ENCODE peak calls at places on chromosomes 7 and 10, in four cellular contexts. B, G, Z and I are unnamed samples.

GRCh38 chr7:155198901-155199845 is 98.5 kb upstream of the INSIG1 start:
- DNase-seq in B (peak), G (no peak), Z (no peak), I (no peak)

GRCh38 chr10:62692085-62692484 is 112.4 kb upstream of the ADO start:
- DNase-seq in B (no peak), G (no peak), Z (no peak), I (no peak)

GRCh38 chr7:91306266-91306665 is 42.0 kb downstream of the FZD1 start:
- DNase-seq in B (no peak), G (no peak), Z (no peak), I (no peak)

GRCh38 chr10:3770611-3771110 is 14.3 kb downstream of the KLF6 start:
- DNase-seq in B (no peak), G (no peak), Z (no peak), I (no peak)

GRCh38 chr10:124697837-124698559 is 46.2 kb downstream of the FAM53B start:
- DNase-seq in B (peak), G (no peak), Z (no peak), I (no peak)

GRCh38 chr7:101104799-101105198 is 19.5 kb downstream of the TRIM56 start:
- DNase-seq in B (no peak), G (no peak), Z (no peak), I (no peak)

GRCh38 chr10:17747883-17748550 is 4.0 kb upstream of the TMEM236 start:
- DNase-seq in B (no peak), G (peak), Z (no peak), I (no peak)

GRCh38 chr7:15874774-15875173 is 188.3 kb upstream of the MEOX2 start:
- DNase-seq in B (no peak), G (no peak), Z (no peak), I (no peak)

GRCh38 chr7:140137078-140137477 is 39.7 kb downstream of the KDM7A start:
- DNase-seq in B (no peak), G (no peak), Z (no peak), I (no peak)

GRCh38 chr10:87691515-87692070 is 31.9 kb downstream of the PAPSS2 start:
- DNase-seq in B (no peak), G (no peak), Z (peak), I (no peak)

GRCh38 chr10:79413196-79413595 is 32.2 kb downstream of the ZCCHC24 start:
- DNase-seq in B (no peak), G (no peak), Z (peak), I (no peak)

GRCh38 chr7:105945848-105946247 is 17.2 kb upstream of the CDHR3 start:
- DNase-seq in B (no peak), G (no peak), Z (no peak), I (no peak)

GRCh38 chr7:149456770-149457421 is 4.0 kb downstream of the ZNF777 start:
- DNase-seq in B (no peak), G (no peak), Z (no peak), I (no peak)

GRCh38 chr7:95357623-95358022 is 33.3 kb upstream of the PON1 start:
- DNase-seq in B (no peak), G (peak), Z (no peak), I (no peak)

GRCh38 chr10:12656518-12657142 is 307.3 kb downstream of the CAMK1D start:
- DNase-seq in B (peak), G (peak), Z (peak), I (no peak)

GRCh38 chr10:59336632-59337031 is 25.7 kb downstream of the FAM13C start:
- DNase-seq in B (no peak), G (no peak), Z (no peak), I (no peak)

GRCh38 chr10:77530011-77530410 is 107.6 kb downstream of the KCNMA1 start:
- DNase-seq in B (no peak), G (no peak), Z (no peak), I (no peak)

GRCh38 chr10:120493411-120494312 is 36.6 kb downstream of the PLPP4 start:
- DNase-seq in B (no peak), G (no peak), Z (no peak), I (peak)

GRCh38 chr10:79180619-79181221 is 112.0 kb downstream of the ZMIZ1 start:
- DNase-seq in B (no peak), G (no peak), Z (no peak), I (no peak)

GRCh38 chr10:60238408-60239100 is 151.1 kb downstream of the ANK3 start:
- DNase-seq in B (peak), G (no peak), Z (peak), I (peak)

GRCh38 chr10:100872034-100872791 is 40.5 kb upstream of the SLF2 start:
- DNase-seq in B (peak), G (no peak), Z (peak), I (no peak)

GRCh38 chr10:116417821-116418220 is 9.8 kb upstream of the PNLIPRP3 start:
- DNase-seq in B (no peak), G (no peak), Z (no peak), I (no peak)

GRCh38 chr10:878333-878753 is 53.2 kb downstream of the LARP4B start:
- DNase-seq in B (no peak), G (no peak), Z (no peak), I (no peak)

GRCh38 chr10:12847361-12847975 is 154.0 kb downstream of the CCDC3 start:
- DNase-seq in B (no peak), G (no peak), Z (peak), I (no peak)

GRCh38 chr10:62165803-62166202 is 102.8 kb downstream of the RTKN2 start:
- DNase-seq in B (no peak), G (no peak), Z (no peak), I (no peak)

GRCh38 chr10:69801434-69802315 is at the start of gene COL13A1:
- DNase-seq in B (peak), G (no peak), Z (no peak), I (no peak)

GRCh38 chr10:45000138-45000763 is 472 bp upstream of the ZNF22 start:
- DNase-seq in B (no peak), G (no peak), Z (no peak), I (no peak)

GRCh38 chr10:27742926-27743735 is 2.5 kb downstream of the MKX start:
- DNase-seq in B (no peak), G (no peak), Z (no peak), I (no peak)

GRCh38 chr7:157434701-157435100 is 97.9 kb downstream of the DNAJB6 start:
- DNase-seq in B (no peak), G (no peak), Z (no peak), I (no peak)

GRCh38 chr10:70378122-70378521 is 4.3 kb downstream of the LRRC20 start:
- DNase-seq in B (peak), G (no peak), Z (no peak), I (no peak)

GRCh38 chr7:149261321-149261828 is 621 bp upstream of the ZNF783 start:
- DNase-seq in B (no peak), G (no peak), Z (no peak), I (no peak)

GRCh38 chr10:6607778-6608177 is 27.7 kb upstream of the PRKCQ start:
- DNase-seq in B (no peak), G (no peak), Z (no peak), I (no peak)

GRCh38 chr10:54402576-54402975 is 398.5 kb downstream of the PCDH15 start:
- DNase-seq in B (no peak), G (peak), Z (no peak), I (no peak)

GRCh38 chr7:56810466-56810865 is 321.8 kb downstream of the ZNF479 start:
- DNase-seq in B (no peak), G (no peak), Z (no peak), I (no peak)

GRCh38 chr10:124231188-124232135 is 138.1 kb upstream of the CHST15 start:
- DNase-seq in B (no peak), G (no peak), Z (no peak), I (no peak)

DNA sequence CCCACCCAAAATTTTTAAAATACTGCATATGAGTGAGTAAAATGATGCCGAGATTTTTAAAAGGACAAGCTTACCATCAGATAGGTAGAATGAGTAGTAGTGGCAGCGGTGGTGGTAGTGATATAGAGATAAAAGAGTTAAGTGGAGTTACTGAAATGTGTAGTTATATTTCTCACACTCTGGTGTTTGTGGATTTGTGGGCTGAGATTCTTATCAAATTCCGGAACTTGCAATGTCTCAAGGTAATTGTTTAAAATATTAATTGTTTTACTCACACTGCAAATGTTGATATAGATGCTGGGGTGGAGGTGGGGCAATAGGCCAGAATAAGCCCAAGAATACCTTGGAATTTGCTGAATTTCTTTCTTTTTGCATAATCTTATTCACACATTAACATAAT is 12.8 kb upstream of the SGMS1 start:
- DNase-seq in B (no peak), G (no peak), Z (no peak), I (no peak)
- TF ChIP-seq CHD4 in B (no peak), G (no peak), Z (no peak), I (no peak)

GRCh38 chr7:142301299-142301698 is 43.4 kb upstream of the PRSS58 start:
- DNase-seq in B (no peak), G (no peak), Z (no peak), I (no peak)
- TF ChIP-seq CHD4 in B (no peak), G (no peak), Z (no peak), I (no peak)

GRCh38 chr7:70872188-70872587 is 259.8 kb upstream of the GALNT17 start:
- DNase-seq in B (no peak), G (no peak), Z (no peak), I (no peak)
- TF ChIP-seq CHD4 in B (no peak), G (no peak), Z (no peak), I (no peak)

GRCh38 chr7:107934991-107935770 is 44.2 kb downstream of the DLD start:
- DNase-seq in B (no peak), G (no peak), Z (no peak), I (no peak)
- TF ChIP-seq CHD4 in B (no peak), G (no peak), Z (no peak), I (no peak)

GRCh38 chr10:95698415-95698814 is 4.7 kb upstream of the TCTN3 start:
- DNase-seq in B (no peak), G (no peak), Z (no peak), I (no peak)

GRCh38 chr10:95694665-95695064 is 938 bp upstream of the TCTN3 start:
- DNase-seq in B (no peak), G (no peak), Z (no peak), I (no peak)

GRCh38 chr10:95693331-95693667 is 428 bp downstream of the TCTN3 start:
- DNase-seq in B (no peak), G (no peak), Z (no peak), I (no peak)

GRCh38 chr10:95693668-95694534 is at the start of gene TCTN3:
- DNase-seq in B (peak), G (peak), Z (peak), I (peak)

DNA sequence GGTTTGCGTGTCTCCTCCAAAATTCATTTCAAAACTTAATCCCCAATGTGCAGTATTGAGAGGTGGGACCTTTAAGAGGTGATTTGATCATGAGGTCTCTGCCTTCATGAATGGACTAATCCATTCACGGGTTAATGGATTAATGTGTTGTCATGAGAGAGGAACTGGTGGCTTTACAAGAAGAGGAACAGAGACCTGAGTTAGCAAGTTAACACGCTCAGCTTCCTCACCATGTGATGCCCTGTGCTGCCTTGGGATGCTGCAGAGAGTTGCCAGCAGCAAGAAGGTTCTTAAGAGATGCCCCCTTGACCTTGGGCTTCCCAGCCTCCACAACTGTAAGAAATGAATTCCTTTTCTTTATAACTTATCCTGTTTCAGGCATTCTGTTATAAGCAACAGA is 3.7 kb upstream of the TCTN3 start:
- DNase-seq in B (no peak), G (no peak), Z (no peak), I (peak)
- TF ChIP-seq CHD4 in B (no peak), G (no peak), Z (no peak), I (no peak)

GRCh38 chr10:91340613-91341362 is 69.4 kb upstream of the HECTD2 start:
- DNase-seq in B (no peak), G (no peak), Z (no peak), I (no peak)
- TF ChIP-seq CHD4 in B (no peak), G (no peak), Z (no peak), I (no peak)

DNA sequence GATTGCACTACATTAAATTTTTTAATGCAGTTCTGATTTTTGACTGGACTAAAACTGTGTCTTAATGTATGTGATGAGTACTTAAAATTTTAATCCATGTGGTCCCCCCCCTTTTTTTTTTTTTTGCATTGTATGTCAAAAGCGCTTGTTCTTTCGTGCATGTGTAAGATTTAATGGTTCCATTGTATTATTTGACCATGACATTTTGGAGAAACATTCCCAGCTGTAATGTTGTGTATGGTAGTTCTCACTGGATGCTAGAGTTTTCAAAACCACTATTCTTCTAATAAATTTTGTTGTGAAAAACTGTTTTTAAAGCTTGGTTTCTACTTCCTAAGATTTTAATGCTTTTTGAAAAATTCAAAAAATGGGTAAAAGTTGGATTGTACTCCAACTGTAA is 132.0 kb downstream of the LCOR start:
- DNase-seq in B (no peak), G (no peak), Z (no peak), I (no peak)
- TF ChIP-seq CHD4 in B (no peak), G (no peak), Z (no peak), I (no peak)

DNA sequence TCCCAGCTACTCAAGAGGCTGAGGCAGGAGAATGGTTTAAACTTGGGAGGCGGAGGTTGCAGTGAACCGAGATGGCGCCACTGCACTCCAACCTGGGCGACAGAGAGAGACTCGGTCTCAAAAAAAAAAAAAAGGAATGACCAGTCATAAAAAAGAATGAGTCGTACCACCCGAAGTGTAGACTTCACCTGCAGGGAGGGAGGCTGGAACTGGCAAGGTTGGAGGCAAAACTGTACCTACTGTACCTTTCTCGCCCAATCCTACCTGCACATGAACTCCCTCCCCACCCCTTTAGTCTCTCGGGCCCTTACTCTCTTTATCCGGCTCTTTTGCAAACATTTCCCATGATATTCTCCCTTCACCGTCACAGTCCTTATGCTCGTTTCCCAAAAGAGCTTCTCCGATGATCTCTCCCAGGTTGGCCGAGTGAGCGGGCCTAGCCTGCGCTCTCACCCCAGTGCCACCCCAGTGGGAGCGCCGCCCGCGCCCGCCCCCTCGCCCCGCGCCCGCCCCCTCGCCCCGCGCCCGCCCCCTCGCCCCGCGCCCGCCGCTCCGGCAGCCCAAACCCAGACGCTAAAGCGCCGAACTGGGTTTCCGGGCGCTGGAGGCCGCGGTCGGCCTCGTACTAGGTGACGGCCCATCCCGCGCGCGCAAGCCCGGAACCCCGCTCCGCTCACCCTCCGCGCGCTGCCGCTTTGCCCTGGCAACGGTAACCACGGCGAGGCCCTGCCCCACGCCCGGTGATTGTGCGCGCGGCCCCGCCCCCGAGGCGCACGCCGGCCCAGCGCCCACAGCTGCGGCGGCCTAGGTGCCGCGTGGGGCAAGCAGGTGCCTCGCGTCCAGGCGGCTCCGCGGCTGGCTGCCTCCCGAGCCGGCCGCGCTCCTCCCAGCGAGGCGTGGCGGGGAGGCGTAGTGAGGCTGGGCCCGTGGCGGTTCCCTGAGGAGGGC is at the start of gene SMKR1:
- DNase-seq in B (peak), G (no peak), Z (peak), I (peak)
- TF ChIP-seq CHD4 in B (no peak), G (no peak), Z (no peak), I (no peak)

DNA sequence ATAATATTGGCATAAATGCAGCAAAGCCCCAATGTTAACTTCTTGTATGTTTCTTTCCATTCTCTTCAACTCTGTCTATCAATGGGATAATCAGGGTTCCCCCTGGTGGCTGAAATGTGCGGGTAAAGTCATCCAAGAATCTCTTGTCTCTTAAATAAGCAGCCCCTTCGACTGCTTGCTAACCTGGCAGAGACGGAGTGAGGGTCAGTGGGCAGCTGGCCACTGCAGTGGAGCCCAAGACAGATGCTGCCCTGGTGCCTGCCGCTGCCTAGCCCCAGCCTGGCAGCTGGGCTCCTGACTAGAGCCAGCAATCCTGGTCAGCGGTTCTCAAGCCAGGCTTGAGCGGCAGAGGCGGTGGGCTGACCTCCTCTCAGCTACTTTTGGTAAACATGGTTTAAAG is 248.9 kb downstream of the COBL start:
- DNase-seq in B (peak), G (peak), Z (peak), I (no peak)
- TF ChIP-seq CHD4 in B (no peak), G (no peak), Z (no peak), I (no peak)

DNA sequence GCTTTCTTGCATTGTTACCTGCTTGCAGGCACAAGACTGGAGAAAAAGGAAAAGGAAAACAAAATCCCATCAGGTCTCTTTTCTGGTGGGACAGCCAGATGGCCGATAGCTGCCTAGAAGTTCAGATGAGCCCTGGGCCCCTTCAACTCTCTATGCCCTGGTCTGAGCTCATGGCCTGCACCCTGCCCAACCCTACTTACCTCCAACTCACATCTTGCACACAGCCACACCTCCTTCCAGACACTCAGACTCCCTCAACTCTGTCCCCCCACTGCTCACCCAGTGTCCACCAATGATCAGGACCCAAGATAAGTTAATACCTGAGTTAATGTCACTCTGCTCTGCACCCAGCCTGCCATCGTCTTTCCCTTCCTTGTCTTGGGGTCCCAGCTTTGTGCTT is 10.9 kb downstream of the RBP3 start:
- DNase-seq in B (no peak), G (no peak), Z (no peak), I (no peak)
- TF ChIP-seq CHD4 in B (no peak), G (no peak), Z (no peak), I (no peak)